ENCODE peak calls at places on chromosomes 2 and 18, in nine cellular contexts. X, D, N, E, L, H, K, J and O are unnamed samples.

GRCh38 chr18:5628512-5629255 is 84.9 kb upstream of the EPB41L3 start:
- DNase-seq in H (peak), L (peak), J (no peak), E (no peak), N (no peak), D (no peak), X (no peak), K (no peak), O (no peak)

GRCh38 chr2:138115664-138116063 is 151.4 kb downstream of the HNMT start:
- DNase-seq in X (no peak), L (no peak), N (no peak), D (no peak), K (no peak), J (no peak), H (no peak), E (no peak), O (no peak)

GRCh38 chr18:6056171-6056932 is 161.0 kb upstream of the TMEM200C start:
- DNase-seq in H (peak), N (no peak), K (no peak), X (peak), E (no peak), L (no peak), D (peak), J (no peak), O (no peak)

GRCh38 chr2:46275995-46276394 is 21.2 kb upstream of the EPAS1 start:
- DNase-seq in N (no peak), E (no peak), K (no peak), L (no peak), D (no peak), J (no peak), X (no peak), H (peak), O (no peak)

GRCh38 chr2:9231291-9232165 is 24.9 kb downstream of the ASAP2 start:
- DNase-seq in D (no peak), E (no peak), L (no peak), N (no peak), X (no peak), J (no peak), H (no peak), K (no peak), O (no peak)

GRCh38 chr18:40882468-40882867 is 1072.6 kb upstream of the PIK3C3 start:
- DNase-seq in J (no peak), X (no peak), L (no peak), N (no peak), H (no peak), K (no peak), E (no peak), D (no peak), O (no peak)

GRCh38 chr2:37585295-37585908 is 86.0 kb downstream of the CDC42EP3 start:
- DNase-seq in D (no peak), L (no peak), K (no peak), N (no peak), E (no peak), X (no peak), H (peak), J (no peak), O (no peak)

GRCh38 chr2:228065686-228066085 is 115.8 kb downstream of the SPHKAP start:
- DNase-seq in X (no peak), E (no peak), H (no peak), L (no peak), K (no peak), J (no peak), D (no peak), N (no peak), O (no peak)

GRCh38 chr2:98334439-98335078 is 11.7 kb upstream of the CNGA3 start:
- DNase-seq in L (peak), E (no peak), N (no peak), J (no peak), H (peak), K (no peak), D (no peak), X (peak), O (no peak)

GRCh38 chr2:62904344-62904743 is 146.3 kb upstream of the OTX1 start:
- DNase-seq in D (no peak), J (no peak), K (no peak), N (no peak), E (no peak), X (no peak), H (no peak), L (no peak), O (no peak)

GRCh38 chr2:38016177-38016576 is 59.8 kb downstream of the CYP1B1 start:
- DNase-seq in E (no peak), J (no peak), D (no peak), N (no peak), X (no peak), L (no peak), K (no peak), H (no peak), O (peak)

GRCh38 chr2:39411186-39411944 is 25.7 kb downstream of the MAP4K3 start:
- DNase-seq in E (no peak), X (no peak), D (peak), H (peak), K (no peak), J (no peak), L (no peak), N (peak), O (no peak)

GRCh38 chr2:108620656-108621055 is 86.4 kb downstream of the LIMS1 start:
- DNase-seq in X (no peak), L (no peak), J (no peak), D (no peak), N (no peak), H (peak), K (no peak), E (no peak), O (no peak)

GRCh38 chr2:108619916-108620620 is 85.8 kb downstream of the LIMS1 start:
- DNase-seq in D (no peak), L (no peak), N (no peak), K (no peak), H (no peak), J (no peak), E (no peak), X (no peak), O (no peak)

GRCh38 chr2:108623616-108624015 is 89.3 kb downstream of the LIMS1 start:
- DNase-seq in K (no peak), D (no peak), N (no peak), L (no peak), E (no peak), H (no peak), J (no peak), X (no peak), O (no peak)

GRCh38 chr2:108621087-108621559 is 86.9 kb downstream of the LIMS1 start:
- DNase-seq in H (peak), J (peak), L (no peak), X (no peak), D (no peak), N (peak), E (peak), K (no peak), O (peak)

GRCh38 chr2:108621689-108622681 is 87.7 kb downstream of the LIMS1 start:
- DNase-seq in L (no peak), D (no peak), E (no peak), K (no peak), N (no peak), H (no peak), J (no peak), X (no peak), O (no peak)
- H3K4me3 ChIP-seq in L (no peak), D (no peak), E (peak), K (no peak), N (peak), H (no peak), J (no peak), X (no peak), O (no peak)

GRCh38 chr2:178287652-178288344 is 93.5 kb downstream of the OSBPL6 start:
- DNase-seq in H (peak), K (no peak), D (no peak), X (no peak), N (no peak), L (no peak), E (no peak), J (no peak), O (no peak)
- TF ChIP-seq MAX in H (no peak), K (no peak), D (no peak), X (no peak), N (no peak), L (no peak), E (no peak), J (no peak), O (no peak)

GRCh38 chr2:16339198-16339597 is 326.4 kb downstream of the CYRIA start:
- DNase-seq in D (no peak), K (no peak), E (no peak), L (no peak), N (no peak), J (no peak), H (no peak), X (no peak), O (no peak)
- H3K4me3 ChIP-seq in D (no peak), K (no peak), E (no peak), L (no peak), N (no peak), J (no peak), H (no peak), X (no peak), O (no peak)

GRCh38 chr18:9434240-9434701 is 41.0 kb upstream of the RALBP1 start:
- DNase-seq in X (no peak), D (no peak), N (no peak), J (no peak), E (no peak), L (no peak), K (no peak), H (no peak), O (no peak)
- TF ChIP-seq MAX in X (no peak), D (no peak), N (no peak), J (peak), E (no peak), L (no peak), K (no peak), H (no peak), O (no peak)

GRCh38 chr2:104847821-104848160 is 6.1 kb upstream of the POU3F3 start:
- DNase-seq in K (no peak), X (no peak), J (no peak), N (no peak), D (no peak), E (no peak), L (no peak), H (no peak), O (no peak)

GRCh38 chr2:104844813-104845551 is 8.9 kb upstream of the POU3F3 start:
- DNase-seq in J (no peak), D (no peak), X (no peak), L (peak), N (no peak), K (no peak), H (no peak), E (no peak), O (no peak)

GRCh38 chr2:104846955-104847820 is 6.7 kb upstream of the POU3F3 start:
- DNase-seq in H (no peak), X (no peak), N (no peak), J (no peak), E (no peak), K (no peak), D (no peak), L (no peak), O (no peak)

GRCh38 chr2:104845552-104845931 is 8.4 kb upstream of the POU3F3 start:
- DNase-seq in K (no peak), L (no peak), X (no peak), E (no peak), D (no peak), N (no peak), J (no peak), H (no peak), O (no peak)

DNA sequence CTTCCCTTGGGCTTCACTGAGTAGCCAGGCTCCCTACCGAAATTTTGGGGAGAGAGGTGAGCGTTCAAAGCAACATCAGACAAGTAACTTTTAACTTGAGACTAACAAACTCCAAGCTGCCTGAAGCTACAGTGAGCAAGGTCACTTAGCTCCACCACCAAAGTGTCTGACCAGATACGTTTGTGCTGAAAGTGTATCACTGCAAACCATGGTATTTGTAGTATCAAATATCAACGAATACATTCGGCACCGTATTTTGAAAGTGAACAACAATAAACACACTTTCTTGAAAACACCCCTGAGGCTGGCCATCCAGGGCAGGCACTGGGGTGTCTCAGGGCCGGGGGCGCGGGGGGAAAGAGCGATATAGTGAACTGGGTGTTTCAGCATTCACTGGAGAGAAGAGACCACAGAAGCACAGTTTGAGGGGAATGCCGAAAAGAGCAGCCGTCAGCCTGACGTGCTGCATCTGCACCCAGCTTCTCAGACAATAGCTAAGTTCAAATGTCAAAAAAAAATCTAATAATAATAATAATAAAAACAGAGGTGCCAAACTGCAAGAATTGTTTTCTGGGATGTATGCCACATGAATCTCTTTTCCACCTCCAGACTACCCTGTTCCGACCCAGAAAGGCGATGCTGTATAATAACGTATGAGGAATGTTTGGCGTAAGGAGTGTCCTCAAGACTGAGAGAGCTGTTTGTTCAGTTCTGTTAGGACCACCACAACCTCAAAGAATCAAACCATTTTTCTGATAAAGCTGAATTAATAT is 7.5 kb upstream of the POU3F3 start:
- DNase-seq in L (no peak), E (no peak), N (no peak), X (no peak), D (no peak), K (no peak), H (no peak), J (no peak), O (no peak)
- H3K4me3 ChIP-seq in L (no peak), E (no peak), N (no peak), X (no peak), D (no peak), K (no peak), H (no peak), J (no peak), O (no peak)